ENCODE peak calls at places on chromosomes 3 and 15, in four cellular contexts. J, G, Y and W are unnamed samples.

GRCh38 chr15:39828374-39828931 is 45.8 kb upstream of the FSIP1 start:
- DNase-seq in J (no peak), G (peak; percentile 23), Y (no peak), W (no peak)

GRCh38 chr3:37559461-37559860 is 302.2 kb upstream of the CTDSPL start:
- DNase-seq in J (no peak), G (no peak), Y (no peak), W (peak; percentile 30)

GRCh38 chr15:86491118-86491517 is 411.4 kb downstream of the AGBL1 start:
- DNase-seq in J (no peak), G (no peak), Y (no peak), W (no peak)

GRCh38 chr3:194075802-194076460 is 60.0 kb upstream of the HES1 start:
- DNase-seq in J (no peak), G (no peak), Y (no peak), W (no peak)

GRCh38 chr15:80619677-80620076 is 75.4 kb upstream of the ABHD17C start:
- DNase-seq in J (no peak), G (peak; percentile 41), Y (no peak), W (no peak)

GRCh38 chr3:10495614-10496013 is 9.8 kb downstream of the ATP2B2 start:
- DNase-seq in J (no peak), G (no peak), Y (peak; percentile 12), W (no peak)

GRCh38 chr15:96331942-96332853 is 1.7 kb downstream of the NR2F2 start:
- DNase-seq in J (peak; percentile 26), G (no peak), Y (peak; percentile 64), W (peak; percentile 82)

GRCh38 chr15:85551221-85551832 is 170.9 kb downstream of the AKAP13 start:
- DNase-seq in J (no peak), G (no peak), Y (no peak), W (no peak)

GRCh38 chr15:88975891-88976290 is 62.7 kb upstream of the MFGE8 start:
- DNase-seq in J (no peak), G (no peak), Y (no peak), W (no peak)

GRCh38 chr3:69944931-69945493 is 54.5 kb upstream of the SAMMSON start:
- DNase-seq in J (no peak), G (no peak), Y (no peak), W (no peak)

GRCh38 chr3:97658670-97659285 is 105.8 kb upstream of the ARL6 start:
- DNase-seq in J (peak; percentile 8), G (peak; percentile 5), Y (no peak), W (peak; percentile 79)

GRCh38 chr3:132539681-132540080 is 57.4 kb upstream of the ACKR4 start:
- DNase-seq in J (no peak), G (no peak), Y (no peak), W (no peak)

GRCh38 chr3:79019924-79020173 is 747.9 kb downstream of the ROBO1 start:
- DNase-seq in J (no peak), G (no peak), Y (no peak), W (no peak)

GRCh38 chr3:80550154-80550553 is 782.4 kb upstream of the ROBO1 start:
- DNase-seq in J (no peak), G (no peak), Y (no peak), W (no peak)

DNA sequence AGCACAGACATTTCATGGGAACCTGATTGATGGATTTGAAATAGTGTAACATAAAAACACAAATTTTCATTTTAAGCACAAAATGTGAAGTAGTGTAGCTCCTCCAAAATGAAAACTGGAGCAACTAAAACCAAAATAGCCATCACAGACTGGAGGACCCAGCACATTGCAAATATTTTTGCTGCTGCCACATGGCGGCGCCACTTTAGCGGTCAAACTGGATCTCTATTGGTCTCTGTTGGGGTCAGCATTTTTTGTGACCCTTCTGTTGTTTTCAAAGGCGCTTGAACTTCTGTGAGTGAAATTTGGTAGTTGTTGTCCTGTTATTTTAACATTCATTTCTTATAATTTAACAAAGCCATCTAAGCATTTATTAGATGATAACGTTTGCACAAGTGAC is 259.9 kb downstream of the IL20RB start:
- DNase-seq in J (no peak), G (no peak), Y (no peak), W (peak; percentile 78)
- TF ChIP-seq CTCF in J (peak; percentile 36), G (no peak), Y (no peak), W (peak; percentile 91)

GRCh38 chr3:126080970-126081369 is 3.0 kb downstream of the SLC41A3 start:
- DNase-seq in J (no peak), G (no peak), Y (no peak), W (no peak)

GRCh38 chr3:126082334-126083137 is 1.4 kb downstream of the SLC41A3 start:
- DNase-seq in J (no peak), G (no peak), Y (no peak), W (no peak)

GRCh38 chr3:126083138-126083445 is 832 bp downstream of the SLC41A3 start:
- DNase-seq in J (peak; percentile 38), G (no peak), Y (no peak), W (no peak)

GRCh38 chr3:126083511-126083912 is 412 bp downstream of the SLC41A3 start:
- DNase-seq in J (no peak), G (peak; percentile 49), Y (no peak), W (peak; percentile 65)

DNA sequence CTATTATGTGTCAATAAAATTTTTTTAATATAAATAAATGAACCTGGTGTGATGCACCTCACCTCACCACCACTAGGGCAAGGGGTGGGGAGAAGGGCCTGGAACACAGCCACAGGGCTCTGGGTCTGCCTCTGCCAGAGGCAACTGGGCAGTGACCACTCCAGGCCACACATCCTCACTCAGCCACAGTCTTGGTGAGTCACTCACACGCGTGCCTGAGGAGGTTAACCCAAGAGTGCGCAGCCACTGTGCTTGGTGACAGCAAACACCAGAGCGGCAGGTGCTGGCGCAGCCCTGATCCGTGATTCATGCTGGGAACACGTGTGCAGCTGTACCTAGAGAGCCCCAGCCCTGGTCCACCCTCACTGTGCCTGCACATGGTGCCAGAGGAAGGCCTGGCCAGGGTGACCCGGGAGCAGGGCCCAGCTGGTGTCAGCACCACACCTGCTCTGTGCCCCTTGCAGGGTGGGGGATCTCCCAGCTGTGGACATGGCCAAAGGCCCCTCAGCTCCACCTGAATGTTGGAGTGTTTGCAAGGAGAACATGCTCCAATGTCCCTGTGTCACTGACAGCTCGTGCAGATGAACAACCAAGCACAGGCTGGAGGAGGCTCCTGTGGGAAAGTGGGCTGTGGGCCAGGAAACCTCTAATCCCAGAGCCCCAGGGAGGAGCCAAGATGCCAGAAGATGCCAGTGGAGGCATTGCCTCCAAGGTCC is 2.1 kb downstream of the SLC41A3 start:
- DNase-seq in J (no peak), G (no peak), Y (no peak), W (peak; percentile 33)
- TF ChIP-seq CTCF in J (no peak), G (no peak), Y (no peak), W (no peak)

DNA sequence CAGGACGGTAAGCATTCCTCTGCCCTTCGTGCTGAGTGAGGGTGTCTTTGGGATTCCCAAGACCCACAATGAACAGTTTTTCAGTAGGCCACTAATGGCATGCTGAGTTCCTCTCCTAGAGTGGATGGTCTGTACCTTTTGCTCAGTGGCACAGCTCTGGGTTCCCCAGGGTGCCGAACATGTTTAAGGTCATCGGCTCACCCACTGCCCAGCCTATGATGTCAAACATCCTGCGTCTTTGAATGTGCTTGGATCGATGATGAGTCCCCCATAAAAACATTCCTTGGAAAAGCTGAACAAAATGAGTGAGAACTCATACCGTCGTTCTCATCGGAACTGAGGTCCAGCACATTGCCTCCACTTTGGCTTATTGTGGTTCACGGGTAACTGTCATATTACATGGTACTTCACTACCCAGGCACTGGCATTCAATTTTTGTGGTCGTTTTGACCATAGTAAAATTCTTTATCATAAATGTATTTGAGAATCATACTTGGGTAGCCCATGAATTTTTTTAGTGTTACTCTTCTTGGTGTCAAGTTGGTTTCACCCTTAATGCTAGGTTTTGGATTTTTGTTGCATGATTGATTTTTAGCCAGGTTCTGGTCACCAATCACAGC is 118.2 kb downstream of the SNRPN start:
- DNase-seq in J (no peak), G (no peak), Y (no peak), W (no peak)
- TF ChIP-seq CTCF in J (no peak), G (no peak), Y (no peak), W (no peak)

GRCh38 chr3:172717493-172718088 is 6.7 kb upstream of the NCEH1 start:
- DNase-seq in J (no peak), G (no peak), Y (no peak), W (no peak)
- TF ChIP-seq CTCF in J (no peak), G (no peak), Y (peak; percentile 23), W (peak; percentile 15)

GRCh38 chr15:93017521-93017920 is 71.5 kb downstream of the RGMA start:
- DNase-seq in J (no peak), G (no peak), Y (no peak), W (no peak)

GRCh38 chr15:93020976-93021772 is 67.8 kb downstream of the RGMA start:
- DNase-seq in J (no peak), G (no peak), Y (no peak), W (no peak)

GRCh38 chr15:93019971-93020370 is 69.0 kb downstream of the RGMA start:
- DNase-seq in J (no peak), G (no peak), Y (no peak), W (no peak)

GRCh38 chr15:93019091-93019490 is 69.9 kb downstream of the RGMA start:
- DNase-seq in J (no peak), G (no peak), Y (no peak), W (no peak)

GRCh38 chr15:93018574-93018973 is 70.4 kb downstream of the RGMA start:
- DNase-seq in J (no peak), G (no peak), Y (no peak), W (peak; percentile 54)
- TF ChIP-seq CTCF in J (no peak), G (no peak), Y (no peak), W (peak; percentile 60)

GRCh38 chr3:179045719-179046402 is 25.7 kb downstream of the ZMAT3 start:
- DNase-seq in J (no peak), G (no peak), Y (no peak), W (no peak)

DNA sequence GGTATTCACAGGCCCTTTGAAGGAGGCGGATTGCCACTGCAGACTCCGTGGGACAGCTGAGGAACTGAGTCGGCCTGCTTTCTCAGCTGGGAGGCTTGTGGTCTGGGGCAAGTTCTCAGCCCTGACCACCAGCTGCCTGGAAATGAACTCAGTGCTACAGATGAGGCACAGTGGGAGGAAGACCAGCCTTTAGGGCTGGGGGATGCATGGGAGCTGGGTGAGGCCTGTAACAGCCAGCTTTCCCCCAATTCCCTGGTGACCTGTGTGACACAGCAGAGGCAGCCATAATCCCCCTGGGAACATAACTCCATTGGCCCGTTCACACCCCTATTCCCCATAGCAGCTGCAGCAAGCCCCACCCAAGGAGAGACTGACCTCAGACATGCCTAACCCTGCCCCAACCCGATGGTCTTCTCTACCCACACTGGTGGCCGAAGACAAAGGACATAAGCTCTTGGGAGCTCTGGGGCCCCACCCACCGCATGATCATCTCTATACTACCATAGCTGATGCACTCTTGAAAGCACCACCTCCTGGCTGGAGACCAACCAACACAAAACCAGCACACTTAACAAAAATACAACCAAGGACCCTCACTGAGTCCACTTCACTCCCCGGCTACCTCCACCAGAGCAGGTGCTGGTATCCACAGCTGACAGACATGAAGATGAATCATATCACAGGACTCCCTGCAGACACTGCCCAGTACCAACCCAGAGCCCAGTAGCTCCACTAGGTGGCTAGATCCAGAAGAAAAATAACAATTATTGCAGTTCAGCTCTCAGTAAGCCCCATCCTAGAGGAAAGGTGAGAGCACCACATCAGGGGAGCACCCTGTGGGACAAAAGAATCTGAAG is 24.9 kb downstream of the ZMAT3 start:
- DNase-seq in J (peak; percentile 55), G (no peak), Y (no peak), W (no peak)
- TF ChIP-seq CTCF in J (peak; percentile 21), G (no peak), Y (no peak), W (no peak)